ENCODE peak calls at places on chromosomes 12 and 14, in six cellular contexts. J is GM03348; S is kidney glomerular epithelial cell; F is ureter; Q is glutamatergic neuron; G is activated naive CD4-positive, alpha-beta T cell. P is an unnamed sample.

GRCh38 chr12:74415633-74416032 is 122.0 kb upstream of the ATXN7L3B start:
- DNase-seq in F (no peak), Q (no peak), G (no peak), J (peak), S (no peak), P (no peak)

GRCh38 chr14:104650057-104650980 is 39.1 kb upstream of the INF2 start:
- DNase-seq in S (peak), F (peak), J (peak), G (peak), Q (peak), P (peak)

GRCh38 chr12:39764944-39765560 is 145.4 kb upstream of the ABCD2 start:
- DNase-seq in F (no peak), Q (no peak), G (no peak), J (peak), S (peak), P (no peak)

GRCh38 chr12:78088391-78088832 is 257.7 kb downstream of the NAV3 start:
- DNase-seq in Q (no peak), F (no peak), G (no peak), S (peak), J (no peak), P (no peak)

GRCh38 chr12:92553389-92553788 is 149.4 kb upstream of the PLEKHG7 start:
- DNase-seq in J (no peak), Q (no peak), F (peak), G (no peak), S (peak), P (peak)

GRCh38 chr14:61925043-61925442 is 162.8 kb downstream of the SNAPC1 start:
- DNase-seq in F (no peak), G (no peak), S (peak), J (no peak), Q (no peak), P (peak)

GRCh38 chr12:12015073-12015685 is 55.6 kb upstream of the BCL2L14 start:
- DNase-seq in G (no peak), S (no peak), J (no peak), F (no peak), Q (no peak), P (no peak)

GRCh38 chr14:87705439-87705896 is 287.5 kb downstream of the GALC start:
- DNase-seq in Q (no peak), G (no peak), F (no peak), S (no peak), J (no peak), P (no peak)

GRCh38 chr12:75446857-75447256 is 33.7 kb upstream of the GLIPR1 start:
- DNase-seq in G (no peak), S (peak), J (peak), Q (no peak), F (no peak), P (no peak)

GRCh38 chr14:43464968-43465367 is 1042.1 kb downstream of the FSCB start:
- DNase-seq in Q (no peak), J (no peak), G (no peak), S (no peak), F (no peak), P (no peak)

GRCh38 chr12:67145692-67146091 is 123.5 kb upstream of the CAND1 start:
- DNase-seq in Q (no peak), F (no peak), G (no peak), S (no peak), J (no peak), P (no peak)

P was measured in HTR-8/SVneo.